ENCODE peak calls at places on chromosome 17, in six cellular contexts. W, Z, B, G, D and S are unnamed samples.

GRCh38 chr17:76500745-76501017 is 542 bp downstream of the RHBDF2 start:
- DNase-seq in W (no peak), Z (no peak), B (no peak), G (no peak), D (no peak), S (no peak)

GRCh38 chr17:3559270-3559645 is 1.6 kb upstream of the TRPV3 start:
- DNase-seq in W (no peak), Z (no peak), B (no peak), G (no peak), D (no peak), S (no peak)

GRCh38 chr17:72852267-72852945 is 240.1 kb downstream of the SLC39A11 start:
- DNase-seq in W (no peak), Z (no peak), B (no peak), G (no peak), D (no peak), S (no peak)

GRCh38 chr17:20982589-20983358 is 60.0 kb downstream of the USP22 start:
- DNase-seq in W (no peak), Z (no peak), B (no peak), G (peak; percentile 7), D (no peak), S (no peak)

GRCh38 chr17:2184993-2185931 is 118.3 kb downstream of the SMG6 start:
- DNase-seq in W (no peak), Z (no peak), B (no peak), G (no peak), D (no peak), S (no peak)

GRCh38 chr17:36066365-36066945 is 2.4 kb downstream of the CCL18 start:
- DNase-seq in W (no peak), Z (no peak), B (no peak), G (no peak), D (no peak), S (no peak)

GRCh38 chr17:78329263-78330059 is 30.4 kb downstream of the SOCS3 start:
- DNase-seq in W (no peak), Z (no peak), B (no peak), G (no peak), D (no peak), S (no peak)

GRCh38 chr17:61398721-61399130 is 917 bp upstream of the TBX2 start:
- DNase-seq in W (no peak), Z (no peak), B (no peak), G (no peak), D (no peak), S (no peak)

GRCh38 chr17:70523407-70523806 is 354.1 kb downstream of the KCNJ2 start:
- DNase-seq in W (no peak), Z (no peak), B (no peak), G (no peak), D (no peak), S (no peak)

GRCh38 chr17:58002154-58002553 is 4.9 kb downstream of the SRSF1 start:
- DNase-seq in W (no peak), Z (no peak), B (no peak), G (no peak), D (no peak), S (no peak)

GRCh38 chr17:56912105-56912999 is 1.5 kb downstream of the TRIM25 start:
- DNase-seq in W (peak; percentile 57), Z (no peak), B (no peak), G (no peak), D (no peak), S (no peak)

GRCh38 chr17:76292567-76292966 is 15.5 kb downstream of the QRICH2 start:
- DNase-seq in W (no peak), Z (no peak), B (no peak), G (no peak), D (no peak), S (no peak)

GRCh38 chr17:72618018-72618509 is 474.4 kb downstream of the SLC39A11 start:
- DNase-seq in W (peak; percentile 92), Z (no peak), B (no peak), G (no peak), D (no peak), S (no peak)

GRCh38 chr17:56028837-56029236 is 124.4 kb upstream of the ANKFN1 start:
- DNase-seq in W (no peak), Z (no peak), B (no peak), G (no peak), D (no peak), S (no peak)

GRCh38 chr17:80330276-80330675 is 69.6 kb downstream of the RNF213 start:
- DNase-seq in W (no peak), Z (no peak), B (no peak), G (no peak), D (no peak), S (no peak)

GRCh38 chr17:75513667-75514052 is 1.7 kb downstream of the CASKIN2 start:
- DNase-seq in W (no peak), Z (no peak), B (no peak), G (no peak), D (no peak), S (no peak)

GRCh38 chr17:80803451-80804428 is 187.9 kb upstream of the CHMP6 start:
- DNase-seq in W (no peak), Z (no peak), B (no peak), G (no peak), D (no peak), S (no peak)

GRCh38 chr17:81460856-81461460 is 51.6 kb downstream of the ACTG1 start:
- DNase-seq in W (no peak), Z (no peak), B (no peak), G (no peak), D (peak; percentile 88), S (no peak)

GRCh38 chr17:78501241-78502036 is 75.8 kb downstream of the DNAH17 start:
- DNase-seq in W (no peak), Z (no peak), B (no peak), G (no peak), D (no peak), S (no peak)

GRCh38 chr17:48358203-48358602 is 71.8 kb downstream of the SKAP1 start:
- DNase-seq in W (no peak), Z (no peak), B (no peak), G (no peak), D (no peak), S (no peak)

GRCh38 chr17:33459078-33459940 is 166.2 kb upstream of the ASIC2 start:
- DNase-seq in W (no peak), Z (peak; percentile 44), B (no peak), G (no peak), D (peak; percentile 15), S (peak; percentile 18)

GRCh38 chr17:17021194-17021863 is 20.9 kb upstream of the MPRIP start:
- DNase-seq in W (peak; percentile 44), Z (no peak), B (no peak), G (no peak), D (peak; percentile 39), S (no peak)

GRCh38 chr17:80262775-80263244 is 2.2 kb downstream of the RNF213 start:
- DNase-seq in W (no peak), Z (no peak), B (no peak), G (no peak), D (no peak), S (no peak)

GRCh38 chr17:77352996-77353395 is 212.2 kb downstream of the SEC14L1 start:
- DNase-seq in W (no peak), Z (no peak), B (no peak), G (no peak), D (no peak), S (no peak)

GRCh38 chr17:65249774-65250173 is 112.6 kb downstream of the RGS9 start:
- DNase-seq in W (no peak), Z (no peak), B (no peak), G (no peak), D (no peak), S (no peak)

GRCh38 chr17:78278139-78278741 is 46.8 kb downstream of the TMEM235 start:
- DNase-seq in W (no peak), Z (no peak), B (no peak), G (no peak), D (peak; percentile 59), S (no peak)

GRCh38 chr17:9976283-9977009 is 71.4 kb upstream of the RCVRN start:
- DNase-seq in W (no peak), Z (no peak), B (no peak), G (no peak), D (no peak), S (no peak)
- TF ChIP-seq TAF1 in W (no peak), Z (no peak), B (no peak), G (no peak), D (no peak), S (no peak)

DNA sequence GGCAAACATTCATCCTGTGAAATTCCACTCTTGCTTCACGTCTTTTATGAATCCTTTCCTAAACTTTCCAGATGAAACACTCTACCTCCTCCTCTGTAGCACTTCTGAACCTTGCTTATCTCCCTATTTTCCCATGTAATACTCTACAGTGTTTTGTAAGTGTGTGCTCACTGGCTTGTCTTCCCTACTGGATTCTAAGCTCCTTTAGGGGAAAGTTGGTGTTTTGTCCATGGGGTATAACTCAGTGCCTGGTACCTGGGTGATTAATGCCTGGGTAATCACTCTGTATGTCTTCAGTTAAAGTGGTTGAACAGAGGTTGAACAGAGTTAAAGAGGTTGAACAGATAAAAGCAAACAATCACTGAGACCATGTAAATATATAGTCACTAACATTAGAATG is 3.8 kb upstream of the KAT7 start:
- DNase-seq in W (no peak), Z (no peak), B (no peak), G (no peak), D (no peak), S (no peak)
- TF ChIP-seq POLR2A in W (no peak), Z (no peak), B (no peak), G (no peak), D (no peak), S (no peak)

DNA sequence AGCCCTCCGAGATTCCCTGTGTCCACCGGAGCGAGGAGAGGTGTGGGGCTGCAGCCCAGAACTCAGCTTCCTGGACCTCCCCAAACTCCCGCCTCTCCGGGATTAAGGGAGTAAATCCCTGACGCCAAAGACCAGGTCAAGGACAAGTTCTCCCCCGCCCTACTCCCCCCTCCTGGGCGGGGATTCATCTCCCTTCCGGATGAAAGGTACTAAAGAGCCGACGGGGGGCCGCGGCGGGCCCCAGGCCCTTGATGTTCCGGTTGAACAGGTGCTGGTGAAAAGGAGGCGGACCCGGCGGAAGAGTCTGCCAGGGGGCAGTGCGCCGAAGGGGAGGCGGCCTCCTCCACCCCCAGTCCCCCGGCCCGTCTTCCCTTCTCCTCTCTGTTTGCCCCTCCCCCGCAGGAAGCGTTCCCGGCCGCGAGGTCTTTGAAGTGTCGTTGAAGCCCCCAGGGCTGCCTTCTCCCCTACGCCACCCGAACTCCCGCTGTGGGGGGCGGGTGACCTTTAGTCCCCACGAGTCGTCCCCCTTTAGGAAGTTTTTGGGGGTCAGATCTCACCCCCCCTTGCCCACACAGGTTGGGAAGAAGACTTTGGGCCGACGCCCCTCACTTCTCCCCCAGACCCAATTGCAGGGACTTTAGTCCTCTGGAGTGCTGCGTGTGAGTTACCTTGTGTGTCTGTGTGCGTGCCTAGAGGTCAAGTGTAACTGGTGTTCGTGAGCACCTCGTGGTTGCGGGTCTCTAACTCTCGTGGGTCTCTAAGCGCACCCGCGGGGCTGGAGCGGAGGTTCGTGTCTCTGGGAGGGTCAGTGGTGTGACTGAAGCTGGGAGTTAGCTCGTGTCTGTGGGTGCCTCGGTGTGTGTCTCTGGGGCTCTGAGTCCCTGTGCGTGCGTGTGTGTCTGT is 1.1 kb upstream of the MLLT6 start:
- DNase-seq in W (peak; percentile 100), Z (no peak), B (peak; percentile 77), G (peak; percentile 94), D (peak; percentile 86), S (peak; percentile 82)
- TF ChIP-seq TAF1 in W (peak; percentile 83), Z (peak; percentile 61), B (peak; percentile 41), G (peak; percentile 24), D (peak; percentile 52), S (no peak)

GRCh38 chr17:43212641-43213490 is 1.2 kb downstream of the TMEM106A start:
- DNase-seq in W (no peak), Z (peak; percentile 37), B (no peak), G (no peak), D (no peak), S (no peak)
- TF ChIP-seq POLR2A in W (peak; percentile 28), Z (no peak), B (no peak), G (no peak), D (no peak), S (no peak)